ENCODE peak calls at places on chromosomes 13 and 19, in nine cellular contexts. H is lower lobe of right lung; D is astrocyte of the spinal cord; Q is stimulated activated CD8-positive, alpha-beta memory T cell treated with anti-CD3 and anti-CD28 coated beads, Interleukin-7, amount 100 ng/mL, for 48 hours; E is NCI-H1105; N is Daoy; C is left ventricle myocardium inferior; L is stimulated activated naive CD8-positive, alpha-beta T cell treated with anti-CD3 and anti-CD28 coated beads, Interleukin-15, Interleukin-2, amounts not matched to agents 100 U/mL and 50 U/mL, for 24 hours; Y is T-helper 22 cell. T is an unnamed sample.

GRCh38 chr19:45939792-45940514 is 25.4 kb upstream of the NANOS2 start:
- DNase-seq in Q (no peak), C (no peak), Y (no peak), L (no peak), H (no peak), N (no peak), D (no peak), E (no peak), T (no peak)

GRCh38 chr19:12840091-12841079 is 2.1 kb downstream of the MAST1 start:
- DNase-seq in Y (no peak), N (peak; percentile 96), L (peak; percentile 71), C (peak; percentile 25), Q (peak; percentile 63), H (peak; percentile 77), E (peak; percentile 82), D (peak; percentile 39), T (no peak)

GRCh38 chr13:111905609-111905945 is 161.4 kb upstream of the SOX1 start:
- DNase-seq in N (no peak), Q (no peak), D (no peak), Y (no peak), C (no peak), H (no peak), L (no peak), E (no peak), T (peak; percentile 54)

GRCh38 chr19:21256722-21257121 is 72.5 kb downstream of the ZNF708 start:
- DNase-seq in N (no peak), Y (no peak), H (no peak), D (no peak), Q (no peak), E (no peak), C (no peak), L (no peak), T (no peak)

GRCh38 chr19:4889034-4889825 is 13.5 kb downstream of the ARRDC5 start:
- DNase-seq in Q (no peak), D (peak; percentile 37), N (peak; percentile 91), H (no peak), L (no peak), C (no peak), Y (no peak), E (no peak), T (no peak)

GRCh38 chr13:107811233-107811632 is 404.1 kb downstream of the LIG4 start:
- DNase-seq in N (no peak), E (no peak), H (no peak), L (no peak), D (no peak), Q (no peak), C (no peak), Y (no peak), T (no peak)

GRCh38 chr19:5066768-5067167 is 97.9 kb downstream of the KDM4B start:
- DNase-seq in E (no peak), C (no peak), H (no peak), L (no peak), N (no peak), Q (no peak), Y (no peak), D (no peak), T (no peak)

GRCh38 chr13:78589206-78589605 is 14.1 kb downstream of the POU4F1 start:
- DNase-seq in D (no peak), C (peak; percentile 32), H (no peak), N (peak; percentile 52), Y (no peak), L (no peak), Q (no peak), E (no peak), T (no peak)

GRCh38 chr19:33064778-33065550 is at the start of gene RHPN2:
- DNase-seq in C (peak; percentile 69), Q (peak; percentile 56), L (peak; percentile 75), D (peak; percentile 65), E (peak; percentile 38), N (peak; percentile 85), Y (peak; percentile 16), H (peak; percentile 71), T (no peak)

GRCh38 chr19:30029721-30030510 is 87.9 kb downstream of the URI1 start:
- DNase-seq in C (no peak), N (peak; percentile 89), D (peak; percentile 80), E (no peak), Y (no peak), Q (no peak), L (peak; percentile 17), H (no peak), T (no peak)

GRCh38 chr13:113291997-113292862 is 4.8 kb upstream of the LAMP1 start:
- DNase-seq in N (peak; percentile 22), Q (peak; percentile 11), E (peak; percentile 21), H (peak; percentile 66), L (peak; percentile 36), C (peak; percentile 28), Y (no peak), D (peak; percentile 6), T (peak; percentile 42)

GRCh38 chr19:33431986-33432385 is 58.5 kb downstream of the CEBPG start:
- DNase-seq in Q (no peak), L (no peak), N (no peak), D (no peak), H (peak; percentile 19), E (no peak), C (no peak), Y (no peak), T (no peak)

GRCh38 chr13:70390968-70391367 is 282.7 kb upstream of the KLHL1 start:
- DNase-seq in C (no peak), Q (no peak), Y (no peak), L (no peak), D (no peak), H (no peak), N (no peak), E (no peak), T (no peak)

GRCh38 chr13:30892966-30893365 is 13.1 kb upstream of the MEDAG start:
- DNase-seq in N (peak; percentile 50), D (no peak), Y (no peak), Q (no peak), C (no peak), H (no peak), L (peak; percentile 24), E (no peak), T (peak; percentile 65)